ENCODE peak calls at places on chromosomes 7 and 10, in six cellular contexts. K, N, P, A, C and B are unnamed samples.

GRCh38 chr10:31770307-31770902 is 158.2 kb downstream of the ARHGAP12 start:
- DNase-seq in K (no peak), N (peak), P (peak), A (no peak), C (peak), B (peak)

GRCh38 chr7:151114151-151115090 is 28.1 kb downstream of the AGAP3 start:
- DNase-seq in K (no peak), N (no peak), P (no peak), A (no peak), C (no peak), B (peak)

GRCh38 chr7:156251861-156252260 is 388.7 kb upstream of the RNF32 start:
- DNase-seq in K (no peak), N (no peak), P (no peak), A (no peak), C (no peak), B (no peak)

GRCh38 chr7:3649250-3649649 is 348.2 kb downstream of the SDK1 start:
- DNase-seq in K (no peak), N (peak), P (no peak), A (no peak), C (no peak), B (no peak)

GRCh38 chr7:158766570-158767281 is 62.1 kb upstream of the NCAPG2 start:
- DNase-seq in K (no peak), N (no peak), P (no peak), A (no peak), C (no peak), B (no peak)

GRCh38 chr7:132941905-132942304 is 140.0 kb downstream of the CHCHD3 start:
- DNase-seq in K (no peak), N (no peak), P (no peak), A (no peak), C (no peak), B (no peak)

GRCh38 chr7:117673839-117674238 is 194.0 kb downstream of the CFTR start:
- DNase-seq in K (peak), N (no peak), P (peak), A (no peak), C (no peak), B (peak)

GRCh38 chr7:155584261-155584660 is 37.9 kb upstream of the CNPY1 start:
- DNase-seq in K (no peak), N (no peak), P (no peak), A (no peak), C (no peak), B (no peak)

GRCh38 chr7:31373337-31374289 is 33.1 kb upstream of the NEUROD6 start:
- DNase-seq in K (peak), N (peak), P (peak), A (peak), C (no peak), B (peak)

GRCh38 chr7:106425017-106425719 is 140.4 kb upstream of the NAMPT start:
- DNase-seq in K (peak), N (peak), P (peak), A (peak), C (peak), B (peak)

GRCh38 chr7:149238051-149238450 is 1.4 kb upstream of the ZNF212 start:
- DNase-seq in K (no peak), N (no peak), P (no peak), A (no peak), C (no peak), B (no peak)

GRCh38 chr7:158468700-158469296 is 118.8 kb downstream of the PTPRN2 start:
- DNase-seq in K (no peak), N (no peak), P (no peak), A (no peak), C (no peak), B (no peak)

GRCh38 chr7:82017334-82017943 is 247.6 kb upstream of the HGF start:
- DNase-seq in K (peak), N (no peak), P (peak), A (peak), C (no peak), B (peak)

GRCh38 chr10:131231965-131232541 is 79.5 kb downstream of the TCERG1L start:
- DNase-seq in K (no peak), N (no peak), P (no peak), A (no peak), C (no peak), B (no peak)

GRCh38 chr10:126459032-126459831 is 71.0 kb upstream of the ADAM12 start:
- DNase-seq in K (peak), N (no peak), P (no peak), A (no peak), C (no peak), B (no peak)

GRCh38 chr7:106180721-106181120 is 68.6 kb upstream of the SYPL1 start:
- DNase-seq in K (no peak), N (no peak), P (no peak), A (no peak), C (no peak), B (no peak)

GRCh38 chr10:70985824-70986336 is 97.5 kb upstream of the PCBD1 start:
- DNase-seq in K (peak), N (no peak), P (peak), A (no peak), C (no peak), B (peak)

GRCh38 chr7:102377-102711 is 90.0 kb upstream of the FAM20C start:
- DNase-seq in K (no peak), N (no peak), P (no peak), A (no peak), C (no peak), B (no peak)

GRCh38 chr7:1248459-1249131 is 15.9 kb downstream of the UNCX start:
- DNase-seq in K (no peak), N (no peak), P (peak), A (no peak), C (no peak), B (peak)

GRCh38 chr10:69965919-69966662 is 86.6 kb upstream of the MACROH2A2 start:
- DNase-seq in K (no peak), N (no peak), P (no peak), A (no peak), C (no peak), B (peak)

GRCh38 chr10:77844713-77845454 is 81.7 kb downstream of the DLG5 start:
- DNase-seq in K (peak), N (no peak), P (no peak), A (no peak), C (no peak), B (no peak)

GRCh38 chr7:63789378-63790176 is 209.1 kb upstream of the ZNF722 start:
- DNase-seq in K (no peak), N (no peak), P (no peak), A (no peak), C (no peak), B (no peak)

GRCh38 chr10:88401671-88402347 is 181.3 kb downstream of the RNLS start:
- DNase-seq in K (peak), N (no peak), P (no peak), A (no peak), C (no peak), B (no peak)

GRCh38 chr10:102555781-102556328 is 52.1 kb downstream of the SUFU start:
- DNase-seq in K (peak), N (no peak), P (no peak), A (no peak), C (no peak), B (peak)

GRCh38 chr10:114681542-114681941 is 23.5 kb upstream of the ABLIM1 start:
- DNase-seq in K (peak), N (no peak), P (no peak), A (no peak), C (no peak), B (peak)

GRCh38 chr10:34908472-34908871 is 93.4 kb upstream of the PARD3 start:
- DNase-seq in K (no peak), N (no peak), P (no peak), A (no peak), C (no peak), B (no peak)

GRCh38 chr10:34717429-34717828 is 97.7 kb downstream of the PARD3 start:
- DNase-seq in K (no peak), N (no peak), P (no peak), A (no peak), C (no peak), B (peak)

GRCh38 chr10:3898821-3899220 is 113.8 kb upstream of the KLF6 start:
- DNase-seq in K (no peak), N (no peak), P (peak), A (no peak), C (no peak), B (no peak)